ENCODE peak calls at places on chromosomes 2 and 18, in six cellular contexts. One of them, this sample, is unnamed. For H3K36me3, the result is how much of the 10 kb centered on the place peaks cover.

GRCh38 chr18:43078485-43079092 is 36.9 kb downstream of the RIT2 start:
- DNase-seq in left lung: no peak
- DNase-seq in keratinocyte: no peak
- DNase-seq in tibial nerve: no peak
- DNase-seq in right atrium auricular region: no peak
- DNase-seq in heart left ventricle: no peak
- DNase-seq in this sample: no peak

GRCh38 chr2:136770384-136770783 is 5.0 kb downstream of the THSD7B start:
- DNase-seq in left lung: no peak
- DNase-seq in keratinocyte: no peak
- DNase-seq in tibial nerve: no peak
- DNase-seq in right atrium auricular region: no peak
- DNase-seq in heart left ventricle: no peak
- DNase-seq in this sample: no peak

GRCh38 chr2:146730882-146731281 is 1113.9 kb upstream of the ACVR2A start:
- DNase-seq in left lung: no peak
- DNase-seq in keratinocyte: no peak
- DNase-seq in tibial nerve: no peak
- DNase-seq in right atrium auricular region: no peak
- DNase-seq in heart left ventricle: no peak
- DNase-seq in this sample: no peak

GRCh38 chr2:233995985-233996384 is 54.5 kb upstream of the SPP2 start:
- DNase-seq in left lung: no peak
- DNase-seq in keratinocyte: no peak
- DNase-seq in tibial nerve: no peak
- DNase-seq in right atrium auricular region: no peak
- DNase-seq in heart left ventricle: no peak
- DNase-seq in this sample: no peak

GRCh38 chr2:37414470-37414949 is 70.1 kb downstream of the QPCT start:
- DNase-seq in left lung: no peak
- DNase-seq in keratinocyte: no peak
- DNase-seq in tibial nerve: no peak
- DNase-seq in right atrium auricular region: no peak
- DNase-seq in heart left ventricle: no peak
- DNase-seq in this sample: no peak

GRCh38 chr18:39959839-39960238 is 1995.2 kb upstream of the PIK3C3 start:
- DNase-seq in left lung: no peak
- DNase-seq in keratinocyte: no peak
- DNase-seq in tibial nerve: no peak
- DNase-seq in right atrium auricular region: no peak
- DNase-seq in heart left ventricle: no peak
- DNase-seq in this sample: no peak

GRCh38 chr18:35478520-35479435 is 19.0 kb downstream of the INO80C start:
- DNase-seq in left lung: no peak
- DNase-seq in keratinocyte: peak
- DNase-seq in tibial nerve: no peak
- DNase-seq in right atrium auricular region: no peak
- DNase-seq in heart left ventricle: no peak
- DNase-seq in this sample: no peak

GRCh38 chr2:29607025-29607424 is 314.4 kb downstream of the ALK start:
- DNase-seq in left lung: no peak
- DNase-seq in keratinocyte: no peak
- DNase-seq in tibial nerve: no peak
- DNase-seq in right atrium auricular region: no peak
- DNase-seq in heart left ventricle: no peak
- DNase-seq in this sample: no peak

GRCh38 chr18:26618130-26618529 is 69.8 kb upstream of the KCTD1 start:
- DNase-seq in left lung: no peak
- DNase-seq in keratinocyte: no peak
- DNase-seq in tibial nerve: no peak
- DNase-seq in right atrium auricular region: no peak
- DNase-seq in heart left ventricle: no peak
- DNase-seq in this sample: no peak

DNA sequence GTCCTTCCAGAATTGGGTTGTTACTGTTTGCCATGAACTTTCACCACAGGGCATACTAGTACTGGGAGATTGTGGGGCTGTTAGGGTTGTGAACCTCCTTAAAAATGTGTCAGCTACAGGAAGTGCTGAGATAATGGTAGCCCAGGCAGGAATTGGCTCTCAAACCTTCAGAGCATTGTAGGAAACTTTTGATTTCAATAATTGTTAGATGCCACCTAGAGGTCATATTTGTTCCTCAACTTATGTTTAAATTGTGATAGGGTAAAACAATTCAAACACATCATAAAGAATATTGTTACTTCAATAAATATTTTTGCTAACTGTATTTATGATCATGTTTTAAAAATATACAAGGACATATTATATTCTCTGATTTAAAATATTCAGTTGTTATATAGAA is 594.6 kb downstream of the ADCYAP1 start:
- DNase-seq in left lung: no peak
- DNase-seq in keratinocyte: no peak
- DNase-seq in tibial nerve: no peak
- DNase-seq in right atrium auricular region: no peak
- DNase-seq in heart left ventricle: no peak
- DNase-seq in this sample: no peak
- TF ChIP-seq CTCF in left lung: peak
- TF ChIP-seq CTCF in keratinocyte: no peak
- TF ChIP-seq CTCF in tibial nerve: no peak
- TF ChIP-seq CTCF in right atrium auricular region: no peak
- TF ChIP-seq CTCF in heart left ventricle: no peak
- TF ChIP-seq CTCF in this sample: no peak

DNA sequence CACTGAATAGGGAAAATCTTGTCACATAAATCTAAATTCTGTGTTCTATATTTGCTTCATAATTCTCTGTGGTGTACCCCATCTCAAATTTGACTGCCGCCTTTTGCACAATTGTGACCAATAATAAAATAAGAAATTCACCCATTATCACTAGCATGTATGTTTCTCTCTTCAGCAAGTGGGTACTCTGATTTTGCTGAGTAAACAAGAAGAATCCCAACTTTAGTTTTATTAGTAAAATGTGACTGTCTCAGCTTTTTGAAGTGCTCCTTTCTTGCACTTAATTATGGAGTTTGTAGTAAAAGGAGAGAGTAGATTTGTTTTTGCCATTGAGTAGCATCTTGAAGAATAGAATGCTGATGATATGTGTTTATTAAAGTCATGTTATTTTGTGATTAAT is 16.1 kb downstream of the ITPRID2 start:
- DNase-seq in left lung: no peak
- DNase-seq in keratinocyte: no peak
- DNase-seq in tibial nerve: no peak
- DNase-seq in right atrium auricular region: no peak
- DNase-seq in heart left ventricle: no peak
- DNase-seq in this sample: no peak
- H3K36me3 ChIP-seq in left lung: under half
- H3K36me3 ChIP-seq in keratinocyte: under half
- H3K36me3 ChIP-seq in tibial nerve: under half
- H3K36me3 ChIP-seq in right atrium auricular region: under half
- H3K36me3 ChIP-seq in heart left ventricle: under half
- H3K36me3 ChIP-seq in this sample: half or more

DNA sequence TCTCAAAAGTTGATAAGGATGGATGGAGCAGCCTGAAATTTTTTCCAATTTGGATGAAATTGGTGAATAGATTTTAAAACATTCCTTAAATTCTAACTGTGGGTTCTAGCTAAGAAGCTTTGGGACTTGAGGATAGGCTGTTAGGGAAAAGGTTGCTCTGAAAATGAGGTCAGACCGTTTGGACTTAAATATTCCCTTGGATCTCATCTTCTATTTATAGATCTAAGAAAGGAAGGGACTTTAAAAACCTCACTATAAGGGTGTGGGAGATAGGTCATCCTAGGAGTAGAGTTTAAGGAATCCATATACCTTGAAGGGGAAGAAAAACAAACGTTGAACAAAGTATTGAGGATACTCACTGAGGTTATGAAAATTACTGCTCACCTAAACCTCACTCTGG is 17.4 kb upstream of the SNORC start:
- DNase-seq in left lung: no peak
- DNase-seq in keratinocyte: no peak
- DNase-seq in tibial nerve: no peak
- DNase-seq in right atrium auricular region: no peak
- DNase-seq in heart left ventricle: no peak
- DNase-seq in this sample: no peak
- TF ChIP-seq CTCF in left lung: no peak
- TF ChIP-seq CTCF in keratinocyte: no peak
- TF ChIP-seq CTCF in tibial nerve: no peak
- TF ChIP-seq CTCF in right atrium auricular region: no peak
- TF ChIP-seq CTCF in heart left ventricle: no peak
- TF ChIP-seq CTCF in this sample: no peak

DNA sequence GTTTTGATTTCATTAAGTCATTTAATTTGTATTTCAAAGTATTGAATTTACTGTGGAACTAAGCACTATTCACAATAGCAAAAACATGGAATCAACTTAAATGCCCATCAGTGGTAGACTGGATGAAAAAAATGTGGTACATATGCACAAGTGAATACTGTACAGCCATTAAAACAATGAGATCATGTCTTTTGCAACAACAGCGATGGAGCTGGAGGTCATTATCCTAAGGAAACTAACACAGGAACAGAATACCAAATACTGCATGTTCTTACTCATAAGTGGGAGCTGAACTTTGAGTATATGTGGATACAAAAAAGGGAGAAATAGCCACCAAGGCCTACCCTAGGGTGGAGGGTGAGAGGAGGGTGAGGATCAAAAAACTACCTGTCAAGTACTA is 164.4 kb downstream of the BABAM2 start:
- DNase-seq in left lung: no peak
- DNase-seq in keratinocyte: no peak
- DNase-seq in tibial nerve: no peak
- DNase-seq in right atrium auricular region: no peak
- DNase-seq in heart left ventricle: no peak
- DNase-seq in this sample: no peak
- H3K36me3 ChIP-seq in left lung: under half
- H3K36me3 ChIP-seq in keratinocyte: under half
- H3K36me3 ChIP-seq in tibial nerve: under half
- H3K36me3 ChIP-seq in right atrium auricular region: under half
- H3K36me3 ChIP-seq in heart left ventricle: under half
- H3K36me3 ChIP-seq in this sample: under half

DNA sequence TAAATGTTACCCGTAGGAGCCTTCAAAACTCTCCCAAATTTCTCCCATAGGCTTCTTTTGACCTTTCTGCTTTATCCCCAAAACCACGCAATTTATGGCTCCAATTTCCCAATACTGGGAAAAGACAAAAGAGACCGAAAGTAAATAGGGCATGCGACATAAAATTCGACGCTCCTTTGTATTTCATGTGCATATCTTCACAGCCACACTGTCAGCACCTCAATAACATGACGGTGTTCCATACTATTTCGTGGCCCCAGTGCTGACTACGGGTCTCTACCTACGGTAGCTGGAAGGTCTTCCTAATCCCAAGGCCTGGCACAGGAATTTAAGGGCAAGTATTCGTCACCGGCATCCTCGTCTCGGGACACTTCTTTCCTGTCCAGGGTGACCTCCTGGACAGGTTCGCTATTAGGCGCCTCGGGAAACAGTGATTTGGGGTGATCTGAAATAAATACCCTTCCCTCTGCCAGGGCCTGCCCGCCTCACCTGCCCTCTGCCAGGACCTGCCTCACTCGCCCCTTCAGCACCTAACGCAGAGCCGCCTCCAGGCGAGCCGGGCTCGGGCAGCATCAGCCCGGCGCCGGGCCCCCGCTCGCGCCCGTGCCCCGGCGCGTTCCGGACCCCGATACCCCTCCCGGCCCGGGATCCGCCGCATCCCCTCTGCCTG is 742 bp downstream of the DTNB start:
- DNase-seq in left lung: peak
- DNase-seq in keratinocyte: no peak
- DNase-seq in tibial nerve: no peak
- DNase-seq in right atrium auricular region: no peak
- DNase-seq in heart left ventricle: peak
- DNase-seq in this sample: peak
- TF ChIP-seq CTCF in left lung: no peak
- TF ChIP-seq CTCF in keratinocyte: no peak
- TF ChIP-seq CTCF in tibial nerve: no peak
- TF ChIP-seq CTCF in right atrium auricular region: no peak
- TF ChIP-seq CTCF in heart left ventricle: no peak
- TF ChIP-seq CTCF in this sample: no peak

GRCh38 chr2:201279079-201279478 is 18.7 kb downstream of the CASP8 start:
- DNase-seq in left lung: no peak
- DNase-seq in keratinocyte: no peak
- DNase-seq in tibial nerve: no peak
- DNase-seq in right atrium auricular region: no peak
- DNase-seq in heart left ventricle: no peak
- DNase-seq in this sample: no peak

GRCh38 chr2:201275991-201276390 is 15.7 kb downstream of the CASP8 start:
- DNase-seq in left lung: no peak
- DNase-seq in keratinocyte: no peak
- DNase-seq in tibial nerve: no peak
- DNase-seq in right atrium auricular region: no peak
- DNase-seq in heart left ventricle: no peak
- DNase-seq in this sample: no peak

GRCh38 chr2:201275069-201275468 is 14.7 kb downstream of the CASP8 start:
- DNase-seq in left lung: no peak
- DNase-seq in keratinocyte: no peak
- DNase-seq in tibial nerve: no peak
- DNase-seq in right atrium auricular region: no peak
- DNase-seq in heart left ventricle: no peak
- DNase-seq in this sample: no peak

GRCh38 chr2:201273330-201273983 is 13.1 kb downstream of the CASP8 start:
- DNase-seq in left lung: no peak
- DNase-seq in keratinocyte: no peak
- DNase-seq in tibial nerve: no peak
- DNase-seq in right atrium auricular region: no peak
- DNase-seq in heart left ventricle: no peak
- DNase-seq in this sample: no peak

GRCh38 chr2:201276511-201276910 is 16.2 kb downstream of the CASP8 start:
- DNase-seq in left lung: no peak
- DNase-seq in keratinocyte: no peak
- DNase-seq in tibial nerve: no peak
- DNase-seq in right atrium auricular region: no peak
- DNase-seq in heart left ventricle: no peak
- DNase-seq in this sample: no peak
- H3K36me3 ChIP-seq in left lung: under half
- H3K36me3 ChIP-seq in keratinocyte: under half
- H3K36me3 ChIP-seq in tibial nerve: half or more
- H3K36me3 ChIP-seq in right atrium auricular region: under half
- H3K36me3 ChIP-seq in heart left ventricle: under half
- H3K36me3 ChIP-seq in this sample: half or more

GRCh38 chr2:55311444-55311870 is 42.4 kb upstream of the MTIF2 start:
- DNase-seq in left lung: no peak
- DNase-seq in keratinocyte: no peak
- DNase-seq in tibial nerve: no peak
- DNase-seq in right atrium auricular region: no peak
- DNase-seq in heart left ventricle: no peak
- DNase-seq in this sample: no peak
- TF ChIP-seq CTCF in left lung: no peak
- TF ChIP-seq CTCF in keratinocyte: peak
- TF ChIP-seq CTCF in tibial nerve: no peak
- TF ChIP-seq CTCF in right atrium auricular region: no peak
- TF ChIP-seq CTCF in heart left ventricle: no peak
- TF ChIP-seq CTCF in this sample: peak

GRCh38 chr2:105379741-105380186 is 19.1 kb downstream of the FHL2 start:
- DNase-seq in left lung: no peak
- DNase-seq in keratinocyte: no peak
- DNase-seq in tibial nerve: no peak
- DNase-seq in right atrium auricular region: peak
- DNase-seq in heart left ventricle: no peak
- DNase-seq in this sample: no peak
- H3K36me3 ChIP-seq in left lung: under half
- H3K36me3 ChIP-seq in keratinocyte: under half
- H3K36me3 ChIP-seq in tibial nerve: under half
- H3K36me3 ChIP-seq in right atrium auricular region: under half
- H3K36me3 ChIP-seq in heart left ventricle: under half
- H3K36me3 ChIP-seq in this sample: under half

This sample was measured in upper lobe of right lung.